ENCODE peak calls at places on chromosomes 2 and 18, in eight cellular contexts. U, E, H, Y, F, J, S and R are unnamed samples.

GRCh38 chr2:233100192-233100998 is 40.3 kb downstream of the INPP5D start:
- DNase-seq in H (no peak), S (peak; percentile 26), U (peak; percentile 56), Y (peak; percentile 95), E (no peak), J (no peak), F (no peak), R (no peak)

GRCh38 chr2:225670111-225670974 is 270.8 kb downstream of the NYAP2 start:
- DNase-seq in J (peak; percentile 7), H (no peak), Y (peak; percentile 9), U (no peak), F (peak; percentile 63), S (peak; percentile 26), E (no peak), R (no peak)

GRCh38 chr18:3238742-3239141 is 8.9 kb upstream of the MYL12A start:
- DNase-seq in Y (no peak), J (no peak), S (no peak), U (no peak), H (no peak), E (no peak), F (no peak), R (no peak)

GRCh38 chr18:58578321-58578720 is 50.6 kb downstream of the ALPK2 start:
- DNase-seq in F (no peak), J (no peak), S (no peak), H (no peak), U (no peak), E (no peak), Y (no peak), R (no peak)

GRCh38 chr18:68083131-68083530 is 566.6 kb upstream of the DSEL start:
- DNase-seq in S (peak; percentile 1), J (no peak), Y (no peak), H (no peak), F (no peak), U (no peak), E (no peak), R (no peak)

GRCh38 chr18:51017140-51017874 is 12.7 kb upstream of the SMAD4 start:
- DNase-seq in H (no peak), Y (no peak), F (no peak), U (no peak), J (no peak), S (no peak), E (no peak), R (no peak)

GRCh38 chr2:230891509-230891908 is 26.8 kb downstream of the ITM2C start:
- DNase-seq in U (peak; percentile 25), H (no peak), Y (no peak), J (no peak), F (no peak), S (no peak), E (no peak), R (no peak)

GRCh38 chr2:137938204-137938603 is 26.1 kb upstream of the HNMT start:
- DNase-seq in E (no peak), F (no peak), S (no peak), J (no peak), U (no peak), H (no peak), Y (no peak), R (no peak)

GRCh38 chr18:44841769-44842587 is 161.3 kb downstream of the SETBP1 start:
- DNase-seq in U (no peak), F (no peak), S (no peak), E (no peak), H (no peak), J (no peak), Y (peak; percentile 4), R (no peak)

GRCh38 chr2:165539985-165540384 is 70.5 kb downstream of the CSRNP3 start:
- DNase-seq in J (no peak), H (no peak), F (no peak), S (no peak), E (no peak), U (no peak), Y (no peak), R (no peak)

GRCh38 chr2:174590928-174591648 is 6.5 kb downstream of the WIPF1 start:
- DNase-seq in F (no peak), U (no peak), Y (no peak), J (no peak), H (no peak), E (no peak), S (no peak), R (no peak)

GRCh38 chr2:184031402-184032147 is 566.8 kb upstream of the ZNF804A start:
- DNase-seq in F (no peak), S (no peak), U (no peak), Y (no peak), H (no peak), J (no peak), E (no peak), R (no peak)

GRCh38 chr2:161979490-161979889 is 94.5 kb downstream of the DPP4 start:
- DNase-seq in S (no peak), F (no peak), H (no peak), E (no peak), J (no peak), U (no peak), Y (no peak), R (no peak)

GRCh38 chr2:240962371-240963064 is 35.9 kb upstream of the SNED1 start:
- DNase-seq in E (no peak), J (no peak), Y (no peak), F (peak; percentile 55), U (peak; percentile 42), S (no peak), H (peak; percentile 19), R (no peak)

GRCh38 chr2:202652119-202652518 is 17.4 kb downstream of the FAM117B start:
- DNase-seq in H (no peak), S (no peak), U (no peak), Y (no peak), F (no peak), J (no peak), E (no peak), R (no peak)

GRCh38 chr18:59144483-59144882 is 4.8 kb downstream of the SEC11C start:
- DNase-seq in Y (no peak), E (no peak), S (no peak), F (no peak), J (no peak), U (no peak), H (no peak), R (no peak)

GRCh38 chr2:127608061-127609011 is 37.6 kb upstream of the GPR17 start:
- DNase-seq in U (no peak), F (peak; percentile 4), Y (no peak), H (no peak), J (no peak), E (no peak), S (no peak), R (no peak)

GRCh38 chr2:145599761-145600160 is 1079.8 kb upstream of the ZEB2 start:
- DNase-seq in F (no peak), E (no peak), J (no peak), H (no peak), S (no peak), Y (no peak), U (no peak), R (no peak)

GRCh38 chr18:36035253-36035652 is 32.1 kb downstream of the RPRD1A start:
- DNase-seq in Y (no peak), J (peak; percentile 19), U (no peak), S (no peak), H (no peak), E (no peak), F (no peak), R (no peak)

GRCh38 chr2:1975060-1975459 is 230.7 kb upstream of the PXDN start:
- DNase-seq in E (no peak), U (no peak), F (no peak), Y (no peak), S (no peak), J (no peak), H (no peak), R (no peak)